ENCODE peak calls at places on chromosomes 13 and 19, in eight cellular contexts. K is heart right ventricle, R is AG09309, V is tibial nerve, F is mucosa of descending colon, G is ovary, L is dorsolateral prefrontal cortex, D is psoas muscle. O is an unnamed sample.

GRCh38 chr19:12937243-12938053 is 961 bp upstream of the CALR start:
- DNase-seq in K (no peak), V (peak), R (no peak), F (no peak), D (no peak), G (no peak), L (no peak), O (no peak)

GRCh38 chr13:50410921-50411712 is 395.9 kb downstream of the KCNRG start:
- DNase-seq in G (no peak), V (no peak), L (no peak), K (no peak), F (no peak), R (peak), D (no peak), O (no peak)

GRCh38 chr13:97753942-97754670 is 199.4 kb upstream of the IPO5 start:
- DNase-seq in G (no peak), D (no peak), L (no peak), F (no peak), K (no peak), R (no peak), V (no peak), O (no peak)

GRCh38 chr19:43700368-43701015 is 15.4 kb upstream of the IRGC start:
- DNase-seq in G (peak), F (peak), L (peak), V (peak), R (peak), K (peak), D (peak), O (no peak)

GRCh38 chr19:3262362-3262761 is 37.9 kb downstream of the CELF5 start:
- DNase-seq in V (no peak), R (no peak), D (no peak), F (no peak), K (no peak), L (no peak), G (no peak), O (no peak)

GRCh38 chr13:99962242-99962641 is 9.3 kb downstream of the ZIC5 start:
- DNase-seq in V (no peak), L (no peak), G (no peak), D (no peak), K (no peak), R (no peak), F (no peak), O (no peak)

GRCh38 chr19:33473644-33474305 is 47.8 kb downstream of the PEPD start:
- DNase-seq in L (no peak), R (peak), V (no peak), G (no peak), K (no peak), F (no peak), D (no peak), O (peak)

GRCh38 chr19:46232029-46232428 is 2.5 kb downstream of the IGFL1 start:
- DNase-seq in F (no peak), R (no peak), L (no peak), D (no peak), K (no peak), G (no peak), V (no peak), O (no peak)

GRCh38 chr13:41459754-41460111 is 2.4 kb downstream of the RGCC start:
- DNase-seq in R (no peak), K (no peak), D (no peak), L (no peak), F (no peak), V (no peak), G (no peak), O (no peak)

GRCh38 chr19:610801-611505 is 21.3 kb downstream of the HCN2 start:
- DNase-seq in G (peak), V (peak), R (no peak), K (peak), D (peak), L (no peak), F (no peak), O (no peak)

GRCh38 chr13:26529441-26529840 is 28.0 kb upstream of the WASF3 start:
- DNase-seq in F (peak), K (peak), R (peak), L (no peak), V (no peak), G (peak), D (no peak), O (no peak)

GRCh38 chr19:32469796-32470195 is 64.2 kb downstream of the DPY19L3 start:
- DNase-seq in G (no peak), K (no peak), V (no peak), R (no peak), L (no peak), D (no peak), F (no peak), O (no peak)

GRCh38 chr19:19160489-19161035 is 9.5 kb downstream of the MEF2B start:
- DNase-seq in D (no peak), R (no peak), V (no peak), L (no peak), G (no peak), F (no peak), K (no peak), O (no peak)
- TF ChIP-seq CTCF in D (no peak), R (no peak), V (no peak), L (no peak), G (no peak), F (no peak), K (no peak), O (no peak)

DNA sequence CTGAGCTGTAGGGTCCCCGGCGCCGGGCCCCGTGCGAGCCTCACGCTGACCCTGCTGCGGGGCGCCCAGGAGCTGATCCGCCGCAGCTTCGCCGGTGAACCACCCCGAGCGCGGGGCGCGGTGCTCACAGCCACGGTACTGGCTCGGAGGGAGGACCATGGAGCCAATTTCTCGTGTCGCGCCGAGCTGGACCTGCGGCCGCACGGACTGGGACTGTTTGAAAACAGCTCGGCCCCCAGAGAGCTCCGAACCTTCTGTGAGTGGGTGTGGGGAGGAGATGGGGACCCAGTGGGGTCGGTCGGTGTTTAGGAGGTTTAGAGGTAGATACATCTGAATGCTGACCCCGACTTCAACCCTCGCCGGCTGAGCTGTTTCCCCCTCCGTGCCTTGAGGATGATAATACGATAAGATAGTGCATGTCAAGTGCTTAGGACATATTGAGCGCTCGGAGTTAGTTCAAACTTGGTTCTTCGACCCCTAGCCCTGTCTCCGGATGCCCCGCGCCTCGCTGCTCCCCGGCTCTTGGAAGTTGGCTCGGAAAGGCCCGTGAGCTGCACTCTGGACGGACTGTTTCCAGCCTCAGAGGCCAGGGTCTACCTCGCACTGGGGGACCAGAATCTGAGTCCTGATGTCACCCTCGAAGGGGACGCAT is 1.9 kb downstream of the ICAM5 start:
- DNase-seq in R (no peak), K (no peak), L (no peak), F (peak), D (no peak), G (no peak), V (no peak), O (no peak)
- TF ChIP-seq CTCF in R (no peak), K (no peak), L (no peak), F (no peak), D (no peak), G (no peak), V (no peak), O (no peak)

GRCh38 chr19:50663280-50663790 is 14.1 kb downstream of the C19orf81 start:
- DNase-seq in L (no peak), G (no peak), V (no peak), R (no peak), K (no peak), F (no peak), D (no peak), O (no peak)
- TF ChIP-seq CTCF in L (no peak), G (no peak), V (no peak), R (no peak), K (no peak), F (no peak), D (no peak), O (no peak)

GRCh38 chr19:15454371-15454800 is 4.6 kb upstream of the WIZ start:
- DNase-seq in G (peak), V (no peak), K (no peak), F (no peak), R (no peak), L (no peak), D (peak), O (no peak)
- TF ChIP-seq CTCF in G (no peak), V (no peak), K (peak), F (no peak), R (peak), L (no peak), D (peak), O (peak)

GRCh38 chr19:6213696-6214585 is 65.8 kb downstream of the MLLT1 start:
- DNase-seq in R (no peak), V (no peak), G (peak), K (no peak), D (peak), L (no peak), F (no peak), O (peak)
- TF ChIP-seq CTCF in R (no peak), V (no peak), G (no peak), K (no peak), D (no peak), L (no peak), F (no peak), O (no peak)

DNA sequence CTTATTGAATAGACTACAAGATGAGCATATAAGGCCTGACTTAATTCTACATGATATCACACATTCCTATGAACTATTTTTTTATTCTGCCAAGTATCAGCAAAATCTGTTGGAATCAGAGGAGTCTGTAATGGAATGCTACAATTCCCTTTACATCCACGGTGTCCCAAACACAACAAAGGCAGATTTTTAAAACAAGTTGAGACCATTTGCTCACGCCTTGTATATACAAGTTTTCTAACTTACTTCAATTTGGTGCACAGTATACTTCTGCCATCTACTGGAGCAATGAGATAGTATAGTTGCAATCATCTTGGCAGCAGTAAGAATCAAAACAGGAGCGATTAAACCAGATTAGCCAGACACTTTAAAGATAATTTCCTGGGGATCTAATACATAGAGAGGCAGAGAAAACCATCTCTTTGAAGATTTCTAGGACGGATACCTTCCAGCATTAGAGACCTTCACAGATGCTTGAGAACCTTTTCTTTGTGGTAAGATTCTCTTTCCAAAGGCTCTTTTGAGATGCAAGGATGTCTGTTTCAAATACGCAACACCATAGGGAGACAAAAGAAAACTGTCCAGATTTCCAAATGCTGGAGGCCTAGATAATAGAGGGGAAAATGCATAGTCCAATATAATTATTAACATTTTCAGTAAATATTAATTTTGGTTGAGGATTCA is 302.0 kb upstream of the MIR17HG start:
- DNase-seq in R (no peak), G (no peak), D (no peak), K (no peak), V (no peak), F (no peak), L (no peak), O (no peak)
- TF ChIP-seq CTCF in R (no peak), G (no peak), D (no peak), K (peak), V (no peak), F (no peak), L (peak), O (peak)

DNA sequence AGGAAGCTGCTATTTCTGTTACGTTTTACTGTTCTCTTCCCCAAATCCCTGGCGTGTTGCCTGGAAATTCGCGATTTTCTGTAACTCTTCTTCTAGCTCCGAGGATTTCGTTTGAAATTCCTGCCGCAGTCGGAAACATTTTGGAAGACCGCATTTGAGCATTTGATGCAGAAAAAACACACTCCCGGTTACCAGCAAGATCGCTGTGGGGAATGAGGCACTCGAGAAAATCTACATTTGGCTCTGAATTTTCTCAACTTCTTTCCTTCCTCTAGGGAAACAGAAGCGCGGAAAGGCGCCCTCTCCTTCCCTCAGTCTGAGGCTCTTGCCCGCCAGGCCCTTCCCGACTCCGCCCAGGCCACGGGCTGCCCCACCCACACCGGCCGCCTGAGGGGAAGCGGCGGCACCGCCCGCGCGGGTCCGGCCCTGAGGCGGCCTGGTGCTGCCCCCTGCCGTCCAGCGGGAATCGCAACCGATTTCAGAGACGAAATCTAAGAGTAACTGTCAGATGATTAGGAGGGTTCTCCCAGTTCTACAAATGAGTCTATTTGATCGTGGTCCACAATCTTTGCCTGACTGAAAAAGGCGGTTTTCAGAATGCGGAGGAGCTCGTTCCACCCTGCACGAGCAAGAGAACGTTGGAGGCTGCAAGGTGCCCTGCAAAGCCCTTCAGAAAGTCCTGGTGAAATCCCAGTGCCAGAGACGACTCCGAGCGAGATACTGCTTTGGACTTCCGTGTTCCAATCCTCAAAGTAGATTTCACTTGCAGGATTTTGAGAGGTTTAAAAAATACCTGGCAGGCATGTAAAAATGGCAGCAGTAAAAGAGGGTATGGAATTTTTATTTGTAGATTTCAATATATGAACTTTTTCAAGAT is 18.4 kb upstream of the TUBGCP3 start:
- DNase-seq in L (peak), R (peak), V (peak), K (peak), F (peak), D (peak), G (peak), O (no peak)
- TF ChIP-seq CTCF in L (peak), R (peak), V (peak), K (peak), F (peak), D (peak), G (peak), O (peak)

GRCh38 chr13:101514100-101514499 is 61.6 kb downstream of the ITGBL1 start:
- DNase-seq in V (no peak), R (no peak), G (no peak), K (no peak), D (no peak), L (no peak), F (no peak), O (no peak)

GRCh38 chr13:101512650-101513049 is 60.2 kb downstream of the ITGBL1 start:
- DNase-seq in F (no peak), G (no peak), D (no peak), V (no peak), L (no peak), R (no peak), K (no peak), O (no peak)

GRCh38 chr13:101515504-101515903 is 63.0 kb downstream of the ITGBL1 start:
- DNase-seq in G (no peak), V (no peak), L (no peak), F (no peak), D (no peak), R (no peak), K (no peak), O (no peak)

GRCh38 chr13:101514695-101515275 is 62.3 kb downstream of the ITGBL1 start:
- DNase-seq in R (no peak), D (no peak), K (peak), F (no peak), V (no peak), L (no peak), G (no peak), O (no peak)

DNA sequence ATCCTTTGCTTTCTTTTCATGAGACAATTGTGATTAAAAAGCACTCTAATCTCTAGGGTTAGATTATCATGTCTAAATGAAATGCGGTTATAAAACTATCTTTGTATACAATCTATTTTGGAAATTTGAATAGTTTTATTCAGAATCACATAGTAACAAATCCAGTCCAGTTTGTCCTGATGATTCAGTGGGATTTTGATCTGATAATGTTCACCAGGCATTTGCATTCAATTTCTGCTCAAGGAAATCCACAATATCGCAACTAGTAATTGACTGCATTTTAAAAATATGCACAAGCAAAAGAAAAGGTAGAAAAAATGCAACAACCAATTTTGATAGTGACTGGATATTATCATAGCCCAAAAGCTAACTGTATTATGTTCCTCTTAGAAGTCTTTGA is 63.8 kb downstream of the ITGBL1 start:
- DNase-seq in F (no peak), D (no peak), R (no peak), G (no peak), L (no peak), K (no peak), V (no peak), O (no peak)
- TF ChIP-seq CTCF in F (no peak), D (no peak), R (no peak), G (no peak), L (no peak), K (no peak), V (no peak), O (no peak)

DNA sequence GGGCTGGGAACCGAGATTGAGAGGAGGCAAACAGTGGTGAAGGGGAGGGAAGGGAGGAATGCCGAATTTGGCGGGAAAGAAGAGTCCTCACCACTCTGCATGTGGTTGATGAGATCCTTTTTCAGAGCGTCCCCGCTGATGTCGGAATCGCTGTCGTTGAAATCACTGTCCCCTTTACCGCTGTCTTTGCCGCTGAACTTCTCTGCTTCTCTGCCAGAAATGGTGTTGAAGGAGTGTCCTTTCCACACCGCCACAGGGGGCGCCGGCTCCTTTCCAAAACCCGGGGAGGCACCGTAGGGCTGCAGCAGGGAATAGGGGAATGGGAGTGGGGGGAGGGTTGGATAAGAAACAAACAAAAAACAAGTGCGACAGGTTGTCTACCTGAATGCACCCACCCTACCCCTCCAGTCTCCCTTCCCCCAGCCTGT is 3.1 kb downstream of the PCDH8 start:
- DNase-seq in V (no peak), R (no peak), G (no peak), L (no peak), D (no peak), K (no peak), F (peak), O (no peak)
- TF ChIP-seq CTCF in V (no peak), R (no peak), G (no peak), L (no peak), D (no peak), K (no peak), F (no peak), O (no peak)